ENCODE peak calls at places on chromosomes 4 and X, in eight cellular contexts. C, M, E, P, V, J, K and X are unnamed samples.

GRCh38 chrX:109871489-109871888 is 131.4 kb upstream of the TMEM164 start:
- DNase-seq in C (no peak), M (no peak), E (no peak), P (no peak), V (no peak), J (no peak), K (no peak), X (no peak)

GRCh38 chr4:183434264-183435045 is 10.0 kb upstream of the CDKN2AIP start:
- DNase-seq in C (no peak), M (no peak), E (no peak), P (no peak), V (no peak), J (no peak), K (no peak), X (no peak)

GRCh38 chrX:23235051-23235450 is 99.6 kb upstream of the PTCHD1 start:
- DNase-seq in C (no peak), M (no peak), E (no peak), P (no peak), V (no peak), J (no peak), K (no peak), X (no peak)

GRCh38 chr4:106315476-106315967 is 487 bp downstream of the TBCK start:
- DNase-seq in C (no peak), M (peak), E (peak), P (no peak), V (no peak), J (no peak), K (no peak), X (no peak)

GRCh38 chrX:18607966-18608365 is 63.9 kb downstream of the RS1 start:
- DNase-seq in C (no peak), M (no peak), E (no peak), P (no peak), V (no peak), J (no peak), K (no peak), X (no peak)

GRCh38 chr4:147034372-147034771 is 88.7 kb upstream of the TTC29 start:
- DNase-seq in C (no peak), M (no peak), E (no peak), P (no peak), V (no peak), J (no peak), K (no peak), X (no peak)

GRCh38 chr4:122167369-122167768 is 15.2 kb downstream of the BLTP1 start:
- DNase-seq in C (no peak), M (no peak), E (no peak), P (no peak), V (no peak), J (no peak), K (no peak), X (no peak)

GRCh38 chr4:55269470-55269869 is 76.6 kb upstream of the SRD5A3 start:
- DNase-seq in C (no peak), M (no peak), E (no peak), P (no peak), V (no peak), J (no peak), K (no peak), X (no peak)

GRCh38 chr4:7052923-7053715 is 9.9 kb downstream of the TADA2B start:
- DNase-seq in C (no peak), M (no peak), E (no peak), P (no peak), V (no peak), J (no peak), K (peak), X (no peak)

GRCh38 chr4:20684852-20685763 is 15.2 kb upstream of the PACRGL start:
- DNase-seq in C (no peak), M (no peak), E (peak), P (no peak), V (no peak), J (peak), K (no peak), X (peak)

GRCh38 chrX:110412971-110413726 is 54.5 kb downstream of the RTL9 start:
- DNase-seq in C (peak), M (peak), E (peak), P (no peak), V (peak), J (peak), K (peak), X (peak)

GRCh38 chrX:10457092-10457491 is 163.3 kb downstream of the MID1 start:
- DNase-seq in C (no peak), M (no peak), E (no peak), P (no peak), V (no peak), J (no peak), K (no peak), X (no peak)

GRCh38 chrX:154658187-154658586 is 4.8 kb upstream of the CTAG2 start:
- DNase-seq in C (no peak), M (no peak), E (no peak), P (no peak), V (no peak), J (no peak), K (no peak), X (no peak)

GRCh38 chr4:2062168-2062807 is 3.2 kb downstream of the NAT8L start:
- DNase-seq in C (no peak), M (no peak), E (no peak), P (no peak), V (no peak), J (no peak), K (no peak), X (no peak)

GRCh38 chr4:11480683-11481082 is 52.0 kb upstream of the HS3ST1 start:
- DNase-seq in C (no peak), M (no peak), E (no peak), P (no peak), V (no peak), J (no peak), K (no peak), X (no peak)

GRCh38 chr4:8726344-8726851 is 133.8 kb downstream of the CPZ start:
- DNase-seq in C (peak), M (no peak), E (no peak), P (no peak), V (no peak), J (no peak), K (no peak), X (no peak)

GRCh38 chrX:9832811-9833210 is 46.6 kb downstream of the SHROOM2 start:
- DNase-seq in C (no peak), M (no peak), E (no peak), P (no peak), V (no peak), J (no peak), K (no peak), X (no peak)

GRCh38 chr4:3065551-3065950 is 8.8 kb downstream of the HTT-AS start:
- DNase-seq in C (no peak), M (no peak), E (no peak), P (no peak), V (no peak), J (no peak), K (no peak), X (no peak)

GRCh38 chr4:121913667-121914066 is 38.2 kb downstream of the TRPC3 start:
- DNase-seq in C (no peak), M (no peak), E (no peak), P (peak), V (no peak), J (no peak), K (no peak), X (no peak)

GRCh38 chrX:129568349-129568748 is 28.3 kb downstream of the OCRL start:
- DNase-seq in C (no peak), M (no peak), E (no peak), P (no peak), V (no peak), J (no peak), K (no peak), X (no peak)